ENCODE peak calls at places on chromosome 6, in nine cellular contexts. C, V, R, U, K, O, N, Y and M are unnamed samples.

GRCh38 chr6:32972353-32973143 is 4.2 kb downstream of the BRD2 start:
- DNase-seq in C (no peak), V (peak; percentile 34), R (no peak), U (peak; percentile 47), K (no peak), O (no peak), N (no peak), Y (no peak), M (no peak)

GRCh38 chr6:142735182-142735581 is 209.8 kb downstream of the HIVEP2 start:
- DNase-seq in C (no peak), V (no peak), R (no peak), U (no peak), K (no peak), O (peak; percentile 55), N (no peak), Y (no peak), M (no peak)

GRCh38 chr6:170095273-170095976 is 195.5 kb downstream of the DLL1 start:
- DNase-seq in C (peak; percentile 66), V (peak; percentile 5), R (no peak), U (peak; percentile 3), K (no peak), O (no peak), N (peak; percentile 21), Y (no peak), M (no peak)

GRCh38 chr6:22664968-22665367 is 95.6 kb downstream of the HDGFL1 start:
- DNase-seq in C (no peak), V (no peak), R (no peak), U (no peak), K (no peak), O (no peak), N (no peak), Y (no peak), M (no peak)

GRCh38 chr6:13253272-13253671 is 75.1 kb downstream of the TBC1D7 start:
- DNase-seq in C (no peak), V (no peak), R (no peak), U (no peak), K (no peak), O (no peak), N (no peak), Y (no peak), M (no peak)

GRCh38 chr6:79724816-79725215 is 93.7 kb downstream of the SH3BGRL2 start:
- DNase-seq in C (no peak), V (no peak), R (peak; percentile 2), U (no peak), K (no peak), O (no peak), N (no peak), Y (no peak), M (no peak)

GRCh38 chr6:41638002-41638800 is at the start of gene MDFI:
- DNase-seq in C (no peak), V (peak; percentile 31), R (no peak), U (peak; percentile 64), K (no peak), O (no peak), N (no peak), Y (no peak), M (no peak)

GRCh38 chr6:128461517-128461916 is 58.9 kb downstream of the PTPRK start:
- DNase-seq in C (no peak), V (no peak), R (no peak), U (no peak), K (no peak), O (no peak), N (no peak), Y (no peak), M (no peak)

GRCh38 chr6:54291146-54291545 is 17.1 kb upstream of the TINAG start:
- DNase-seq in C (no peak), V (no peak), R (no peak), U (no peak), K (no peak), O (peak; percentile 63), N (no peak), Y (peak; percentile 76), M (no peak)

GRCh38 chr6:166286831-166287271 is 21.3 kb downstream of the PRR18 start:
- DNase-seq in C (no peak), V (no peak), R (no peak), U (peak; percentile 37), K (no peak), O (no peak), N (no peak), Y (no peak), M (no peak)

GRCh38 chr6:81228912-81229540 is 523.5 kb downstream of the TENT5A start:
- DNase-seq in C (no peak), V (no peak), R (no peak), U (no peak), K (no peak), O (peak; percentile 81), N (no peak), Y (peak; percentile 31), M (peak; percentile 43)

GRCh38 chr6:52065621-52066020 is 21.8 kb downstream of the PKHD1 start:
- DNase-seq in C (no peak), V (no peak), R (no peak), U (no peak), K (no peak), O (no peak), N (no peak), Y (no peak), M (no peak)

GRCh38 chr6:109869398-109870165 is 108.5 kb upstream of the GPR6 start:
- DNase-seq in C (no peak), V (peak; percentile 80), R (peak; percentile 26), U (no peak), K (no peak), O (peak; percentile 20), N (no peak), Y (no peak), M (no peak)

GRCh38 chr6:134640975-134641429 is 308.9 kb downstream of the ALDH8A1 start:
- DNase-seq in C (no peak), V (peak; percentile 66), R (peak; percentile 31), U (peak; percentile 75), K (peak; percentile 16), O (peak; percentile 96), N (peak; percentile 77), Y (peak; percentile 84), M (peak; percentile 82)

GRCh38 chr6:132511159-132511835 is 1.6 kb downstream of the STX7 start:
- DNase-seq in C (no peak), V (peak; percentile 12), R (no peak), U (no peak), K (no peak), O (no peak), N (no peak), Y (no peak), M (no peak)

GRCh38 chr6:134240664-134241431 is 77.1 kb downstream of the SGK1 start:
- DNase-seq in C (no peak), V (no peak), R (no peak), U (no peak), K (peak; percentile 36), O (no peak), N (peak; percentile 52), Y (no peak), M (no peak)

GRCh38 chr6:88370127-88370710 is 204.1 kb upstream of the CNR1 start:
- DNase-seq in C (no peak), V (no peak), R (no peak), U (no peak), K (no peak), O (no peak), N (no peak), Y (no peak), M (no peak)

GRCh38 chr6:14000901-14001300 is 76.1 kb downstream of the RNF182 start:
- DNase-seq in C (no peak), V (no peak), R (no peak), U (no peak), K (no peak), O (peak; percentile 8), N (no peak), Y (no peak), M (no peak)

GRCh38 chr6:90463359-90463758 is 123.5 kb downstream of the MAP3K7 start:
- DNase-seq in C (no peak), V (no peak), R (no peak), U (no peak), K (no peak), O (no peak), N (no peak), Y (no peak), M (no peak)

GRCh38 chr6:11769816-11770545 is 8.6 kb downstream of the ADTRP start:
- DNase-seq in C (no peak), V (no peak), R (no peak), U (no peak), K (no peak), O (no peak), N (no peak), Y (peak; percentile 10), M (no peak)

GRCh38 chr6:158046201-158047119 is 64.8 kb downstream of the SYNJ2 start:
- DNase-seq in C (no peak), V (no peak), R (no peak), U (no peak), K (no peak), O (no peak), N (no peak), Y (no peak), M (no peak)

GRCh38 chr6:53628354-53629119 is 37.0 kb downstream of the KLHL31 start:
- DNase-seq in C (no peak), V (no peak), R (no peak), U (no peak), K (no peak), O (peak; percentile 40), N (no peak), Y (peak; percentile 95), M (peak; percentile 88)

GRCh38 chr6:114453737-114454276 is 111.0 kb upstream of the HS3ST5 start:
- DNase-seq in C (no peak), V (no peak), R (no peak), U (no peak), K (no peak), O (no peak), N (no peak), Y (no peak), M (no peak)

GRCh38 chr6:32116674-32117073 is 7.5 kb upstream of the TNXB start:
- DNase-seq in C (no peak), V (peak; percentile 16), R (no peak), U (no peak), K (no peak), O (no peak), N (no peak), Y (no peak), M (no peak)

GRCh38 chr6:22364314-22364713 is 67.5 kb upstream of the PRL start:
- DNase-seq in C (no peak), V (no peak), R (no peak), U (no peak), K (no peak), O (no peak), N (no peak), Y (no peak), M (no peak)

GRCh38 chr6:35168461-35168861 is 27.3 kb upstream of the TCP11 start:
- DNase-seq in C (no peak), V (no peak), R (no peak), U (no peak), K (no peak), O (no peak), N (no peak), Y (no peak), M (no peak)